ENCODE peak calls at places on chromosomes 2 and 18, in seven cellular contexts. H is NCI-H748 treated with DMSO at 0.1 percent for 48 hours; P is stimulated activated CD8-positive, alpha-beta memory T cell treated with anti-CD3 and anti-CD28 coated beads, Interleukin-4, amount 100 ng/mL, for 24 hours; T is psoas muscle; Q is NCI-H2029; V is amygdala; J is non-pigmented ciliary epithelial cell. E is an unnamed sample.

GRCh38 chr2:42138163-42139016 is 30.8 kb upstream of the EML4 start:
- DNase-seq in V (no peak), Q (no peak), P (no peak), H (no peak), J (peak), T (no peak), E (peak)

GRCh38 chr2:156145469-156145868 is 187.1 kb downstream of the NR4A2 start:
- DNase-seq in V (no peak), H (no peak), J (no peak), T (no peak), Q (no peak), P (no peak), E (no peak)

GRCh38 chr2:204265701-204266310 is 279.5 kb upstream of the PARD3B start:
- DNase-seq in Q (no peak), T (no peak), J (no peak), V (peak), P (no peak), H (peak), E (no peak)

GRCh38 chr2:240383099-240383758 is 52.2 kb upstream of the GPC1 start:
- DNase-seq in J (no peak), P (no peak), Q (no peak), V (no peak), H (no peak), T (peak), E (peak)

GRCh38 chr2:18518116-18519111 is 42.0 kb downstream of the RDH14 start:
- DNase-seq in T (no peak), P (no peak), V (no peak), J (no peak), H (no peak), Q (no peak), E (no peak)

GRCh38 chr18:54859667-54860421 is 31.6 kb downstream of the RAB27B start:
- DNase-seq in T (no peak), Q (no peak), P (no peak), V (no peak), H (no peak), J (no peak), E (no peak)

GRCh38 chr2:70767699-70768584 is at the start of gene ADD2:
- DNase-seq in Q (peak), V (peak), J (no peak), H (peak), P (peak), T (peak), E (peak)

GRCh38 chr2:75560768-75561565 is at the start of gene EVA1A:
- DNase-seq in H (peak), J (no peak), P (no peak), T (peak), Q (peak), V (no peak), E (peak)

GRCh38 chr2:70895249-70895648 is 40.5 kb upstream of the ATP6V1B1 start:
- DNase-seq in P (no peak), T (no peak), V (no peak), J (no peak), H (no peak), Q (no peak), E (no peak)

GRCh38 chr2:78982638-78983330 is 42.7 kb upstream of the REG3G start:
- DNase-seq in T (no peak), J (no peak), V (no peak), Q (no peak), P (no peak), H (no peak), E (no peak)

GRCh38 chr2:191189112-191189635 is 38.4 kb upstream of the STAT4 start:
- DNase-seq in T (no peak), P (no peak), H (no peak), V (no peak), Q (no peak), J (no peak), E (no peak)

E was measured in thyroid gland.